ENCODE peak calls at places on chromosomes 12 and 14, in five cellular contexts. One of them, this sample, is unnamed. For H3K36me3, the result is how much of the 10 kb centered on the place peaks cover.

GRCh38 chr14:61153914-61154545 is 127.1 kb downstream of the TMEM30B start:
- DNase-seq in HAP-1: no peak
- DNase-seq in tibial artery: no peak
- DNase-seq in aorta: no peak
- DNase-seq in mesendoderm: no peak
- DNase-seq in this sample: peak

GRCh38 chr14:21070083-21070609 is at the start of gene ARHGEF40:
- DNase-seq in mesendoderm: peak
- DNase-seq in aorta: peak
- DNase-seq in tibial artery: peak
- DNase-seq in HAP-1: peak
- DNase-seq in this sample: peak

GRCh38 chr12:45912774-45913173 is 77.6 kb downstream of the SCAF11 start:
- DNase-seq in aorta: no peak
- DNase-seq in tibial artery: no peak
- DNase-seq in HAP-1: no peak
- DNase-seq in mesendoderm: no peak
- DNase-seq in this sample: no peak

GRCh38 chr12:130555628-130556485 is 160.2 kb downstream of the RIMBP2 start:
- DNase-seq in HAP-1: no peak
- DNase-seq in aorta: no peak
- DNase-seq in mesendoderm: no peak
- DNase-seq in tibial artery: no peak
- DNase-seq in this sample: peak

GRCh38 chr12:120352117-120352516 is 16.8 kb downstream of the MSI1 start:
- DNase-seq in aorta: no peak
- DNase-seq in tibial artery: no peak
- DNase-seq in HAP-1: no peak
- DNase-seq in mesendoderm: no peak
- DNase-seq in this sample: no peak

GRCh38 chr14:31037709-31038221 is 11.6 kb upstream of the STRN3 start:
- DNase-seq in aorta: no peak
- DNase-seq in mesendoderm: no peak
- DNase-seq in HAP-1: no peak
- DNase-seq in tibial artery: no peak
- DNase-seq in this sample: no peak

GRCh38 chr14:88013750-88014349 is 8.9 kb downstream of the GPR65 start:
- DNase-seq in mesendoderm: peak
- DNase-seq in tibial artery: peak
- DNase-seq in HAP-1: peak
- DNase-seq in aorta: peak
- DNase-seq in this sample: peak

GRCh38 chr12:70044170-70044569 is 199.1 kb upstream of the CNOT2 start:
- DNase-seq in aorta: no peak
- DNase-seq in mesendoderm: no peak
- DNase-seq in tibial artery: no peak
- DNase-seq in HAP-1: no peak
- DNase-seq in this sample: no peak

GRCh38 chr12:57754411-57755193 is at the start of gene MARCHF9:
- DNase-seq in HAP-1: peak
- DNase-seq in aorta: peak
- DNase-seq in mesendoderm: peak
- DNase-seq in tibial artery: no peak
- DNase-seq in this sample: peak

GRCh38 chr12:44286336-44286735 is 450.5 kb downstream of the TMEM117 start:
- DNase-seq in tibial artery: no peak
- DNase-seq in HAP-1: no peak
- DNase-seq in mesendoderm: no peak
- DNase-seq in aorta: no peak
- DNase-seq in this sample: no peak

GRCh38 chr14:100661340-100661712 is 65.4 kb upstream of the DLK1 start:
- DNase-seq in HAP-1: no peak
- DNase-seq in aorta: no peak
- DNase-seq in mesendoderm: no peak
- DNase-seq in tibial artery: no peak
- DNase-seq in this sample: no peak

GRCh38 chr14:105537580-105538474 is 11.4 kb downstream of the TMEM121 start:
- DNase-seq in aorta: peak
- DNase-seq in mesendoderm: peak
- DNase-seq in tibial artery: no peak
- DNase-seq in HAP-1: peak
- DNase-seq in this sample: peak

GRCh38 chr12:91383106-91383505 is 200.5 kb upstream of the DCN start:
- DNase-seq in HAP-1: no peak
- DNase-seq in mesendoderm: no peak
- DNase-seq in aorta: no peak
- DNase-seq in tibial artery: no peak
- DNase-seq in this sample: no peak

GRCh38 chr14:95071649-95072256 is 85.6 kb downstream of the DICER1 start:
- DNase-seq in mesendoderm: no peak
- DNase-seq in aorta: no peak
- DNase-seq in HAP-1: no peak
- DNase-seq in tibial artery: no peak
- DNase-seq in this sample: no peak

GRCh38 chr12:132761032-132761910 is at the start of gene ANKLE2:
- DNase-seq in tibial artery: peak
- DNase-seq in mesendoderm: peak
- DNase-seq in HAP-1: peak
- DNase-seq in aorta: peak
- DNase-seq in this sample: peak

DNA sequence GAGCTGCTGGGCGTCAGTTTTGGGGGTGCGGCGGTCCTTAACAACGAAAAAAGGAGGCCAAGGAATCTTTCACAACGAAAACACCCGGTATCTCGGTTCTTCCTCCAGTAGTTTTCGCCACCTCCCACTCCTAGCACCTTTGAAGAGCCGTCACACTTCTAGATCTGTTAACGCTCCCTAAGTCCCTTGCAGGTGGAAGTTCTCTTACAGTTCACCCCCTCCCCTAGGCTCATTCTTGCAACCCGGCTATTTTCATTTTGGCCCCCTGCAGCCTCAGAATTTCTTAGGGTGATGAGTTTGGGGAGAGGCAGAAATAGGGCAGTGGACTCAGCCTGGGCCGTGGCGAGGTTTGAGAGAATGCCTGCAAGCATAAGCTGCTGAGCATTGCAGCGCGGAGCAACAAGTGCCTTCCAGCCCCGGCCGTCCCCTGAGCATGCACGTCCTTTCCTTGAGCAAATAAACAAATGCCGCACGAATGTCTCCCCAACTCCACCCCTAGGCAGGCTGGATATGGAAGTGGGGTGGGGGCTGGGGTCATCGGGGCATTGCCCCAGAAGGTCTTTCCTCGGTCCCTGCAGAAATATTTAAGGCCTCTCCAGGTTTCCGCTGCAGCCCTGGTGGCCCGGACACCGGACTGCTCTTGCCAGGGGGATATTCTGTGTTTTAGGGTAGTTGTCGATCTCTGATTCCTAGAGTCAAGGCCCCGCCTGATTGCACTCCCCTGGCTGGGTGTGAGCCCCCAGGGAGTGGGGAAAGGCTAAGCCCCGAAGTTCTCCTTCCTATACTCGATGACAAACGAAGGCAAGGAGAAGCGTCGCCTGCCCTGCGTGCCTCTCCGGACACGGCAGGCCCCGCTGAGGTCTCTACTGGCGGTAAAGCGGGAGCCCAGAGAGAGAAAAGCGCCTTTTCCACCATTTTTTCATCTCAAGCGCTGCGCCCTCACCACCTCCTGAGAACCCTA is 1.6 kb downstream of the RFX4 start:
- DNase-seq in HAP-1: peak
- DNase-seq in mesendoderm: peak
- DNase-seq in aorta: no peak
- DNase-seq in tibial artery: no peak
- DNase-seq in this sample: peak
- H3K4me3 ChIP-seq in HAP-1: peak
- H3K4me3 ChIP-seq in mesendoderm: no peak
- H3K4me3 ChIP-seq in aorta: no peak
- H3K4me3 ChIP-seq in tibial artery: peak
- H3K4me3 ChIP-seq in this sample: peak

GRCh38 chr12:12133259-12133658 is 62.5 kb downstream of the BCL2L14 start:
- DNase-seq in aorta: no peak
- DNase-seq in HAP-1: no peak
- DNase-seq in tibial artery: no peak
- DNase-seq in mesendoderm: peak
- DNase-seq in this sample: no peak

GRCh38 chr12:12126551-12126950 is 55.8 kb downstream of the BCL2L14 start:
- DNase-seq in tibial artery: no peak
- DNase-seq in HAP-1: no peak
- DNase-seq in mesendoderm: no peak
- DNase-seq in aorta: no peak
- DNase-seq in this sample: no peak

GRCh38 chr12:12128665-12129064 is 57.9 kb downstream of the BCL2L14 start:
- DNase-seq in HAP-1: no peak
- DNase-seq in tibial artery: no peak
- DNase-seq in mesendoderm: no peak
- DNase-seq in aorta: no peak
- DNase-seq in this sample: no peak

GRCh38 chr12:12123209-12123608 is 52.5 kb downstream of the BCL2L14 start:
- DNase-seq in tibial artery: no peak
- DNase-seq in HAP-1: no peak
- DNase-seq in aorta: no peak
- DNase-seq in mesendoderm: peak
- DNase-seq in this sample: no peak

DNA sequence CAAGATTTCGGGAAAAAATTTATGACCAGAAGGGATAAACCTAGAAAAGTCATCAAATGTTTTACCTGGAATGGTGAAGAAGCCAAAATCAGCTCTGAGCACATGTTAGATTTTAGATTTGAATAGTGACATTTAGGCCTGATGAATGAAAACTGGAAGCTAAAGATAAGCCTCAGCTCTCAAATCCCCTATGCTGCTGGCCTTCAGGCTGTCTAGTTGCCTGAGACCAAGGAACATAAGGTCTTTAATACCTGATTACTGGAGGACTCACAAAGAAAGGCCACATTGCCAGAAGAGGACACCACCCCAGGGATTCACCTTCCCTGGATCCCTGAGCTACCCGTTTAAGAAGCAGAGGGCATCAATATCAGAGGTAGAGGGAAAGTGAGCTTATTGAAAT is 56.6 kb downstream of the BCL2L14 start:
- DNase-seq in aorta: no peak
- DNase-seq in HAP-1: no peak
- DNase-seq in tibial artery: no peak
- DNase-seq in mesendoderm: no peak
- DNase-seq in this sample: no peak
- H3K36me3 ChIP-seq in aorta: under half
- H3K36me3 ChIP-seq in HAP-1: half or more
- H3K36me3 ChIP-seq in tibial artery: half or more
- H3K36me3 ChIP-seq in mesendoderm: under half
- H3K36me3 ChIP-seq in this sample: under half

DNA sequence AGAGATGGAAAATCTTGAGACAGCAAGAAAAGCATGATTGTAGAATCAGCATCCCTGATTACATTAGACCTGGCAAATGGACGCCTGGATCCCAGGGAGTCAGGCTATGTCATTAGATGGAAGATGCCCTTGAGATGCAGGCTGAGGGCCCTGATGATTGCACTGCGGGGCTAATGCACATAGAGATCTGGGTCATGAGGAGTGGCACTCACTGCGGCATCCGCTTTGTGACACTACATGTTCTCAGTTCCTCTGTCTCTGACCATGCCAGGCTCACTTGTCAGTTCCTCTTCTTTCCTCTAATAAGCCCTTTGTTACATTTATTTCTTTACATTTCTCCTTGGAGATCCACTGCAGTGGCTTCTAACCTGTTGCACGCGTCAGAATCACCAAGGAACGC is 70.1 kb upstream of the GPATCH2L start:
- DNase-seq in mesendoderm: no peak
- DNase-seq in aorta: no peak
- DNase-seq in tibial artery: peak
- DNase-seq in HAP-1: no peak
- DNase-seq in this sample: no peak
- H3K4me3 ChIP-seq in mesendoderm: no peak
- H3K4me3 ChIP-seq in aorta: no peak
- H3K4me3 ChIP-seq in tibial artery: no peak
- H3K4me3 ChIP-seq in HAP-1: no peak
- H3K4me3 ChIP-seq in this sample: no peak

GRCh38 chr12:118023461-118023860 is 7.0 kb downstream of the RFC5 start:
- DNase-seq in mesendoderm: no peak
- DNase-seq in HAP-1: no peak
- DNase-seq in tibial artery: no peak
- DNase-seq in aorta: no peak
- DNase-seq in this sample: no peak
- H3K36me3 ChIP-seq in mesendoderm: under half
- H3K36me3 ChIP-seq in HAP-1: half or more
- H3K36me3 ChIP-seq in tibial artery: under half
- H3K36me3 ChIP-seq in aorta: under half
- H3K36me3 ChIP-seq in this sample: under half

DNA sequence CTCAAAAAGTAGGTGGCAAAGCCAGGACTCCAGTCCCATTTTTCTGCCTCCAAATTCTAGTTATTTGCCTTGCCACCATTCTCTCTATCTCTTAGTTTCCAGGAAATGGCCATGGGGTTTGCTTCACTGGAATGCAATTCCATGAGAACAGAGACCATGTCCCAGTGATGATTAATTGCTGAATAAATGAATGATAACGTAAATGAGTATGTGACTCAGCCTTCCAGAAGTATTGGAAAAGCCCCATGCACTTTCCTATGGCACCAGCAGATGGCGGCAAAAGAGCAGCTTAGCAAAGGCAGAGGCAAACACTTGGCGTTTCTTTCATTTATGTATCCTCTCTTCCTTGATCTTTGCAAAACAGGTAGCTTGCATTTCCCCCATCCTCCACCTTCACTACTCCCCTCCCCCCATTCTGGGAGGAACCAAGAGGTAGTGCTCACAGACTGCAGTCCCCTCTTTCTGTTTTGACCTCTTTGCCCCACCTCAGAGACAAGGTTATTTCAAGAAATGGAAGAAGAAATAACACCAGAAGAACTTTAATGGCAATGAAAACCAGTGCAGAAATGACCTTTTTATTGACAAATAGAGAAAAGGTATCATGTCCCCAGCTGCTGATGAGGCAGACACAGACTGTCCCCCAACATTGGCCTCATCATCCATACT is 21.3 kb downstream of the TBX3 start:
- DNase-seq in tibial artery: peak
- DNase-seq in mesendoderm: peak
- DNase-seq in HAP-1: peak
- DNase-seq in aorta: peak
- DNase-seq in this sample: peak
- H3K4me3 ChIP-seq in tibial artery: no peak
- H3K4me3 ChIP-seq in mesendoderm: no peak
- H3K4me3 ChIP-seq in HAP-1: no peak
- H3K4me3 ChIP-seq in aorta: no peak
- H3K4me3 ChIP-seq in this sample: no peak

DNA sequence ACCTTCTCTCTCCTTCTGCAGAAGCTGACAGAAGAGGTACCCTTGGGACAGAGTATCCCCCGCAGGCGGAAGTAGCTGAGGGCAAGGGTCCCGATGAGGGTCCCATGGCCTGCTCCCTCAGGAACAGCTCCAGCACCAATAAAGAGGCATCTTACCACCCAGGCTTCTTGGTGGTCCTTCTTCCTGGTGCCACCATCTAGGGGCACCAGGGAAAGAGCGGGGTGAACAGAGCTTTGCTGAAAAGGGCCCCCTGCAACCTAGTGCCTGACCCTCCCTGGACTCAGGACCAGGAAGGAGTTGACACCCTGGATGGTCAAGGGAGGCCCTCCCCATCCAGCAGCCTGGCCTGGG is 591 bp upstream of the IRF9 start:
- DNase-seq in HAP-1: no peak
- DNase-seq in aorta: no peak
- DNase-seq in tibial artery: no peak
- DNase-seq in mesendoderm: no peak
- DNase-seq in this sample: no peak
- H3K36me3 ChIP-seq in HAP-1: half or more
- H3K36me3 ChIP-seq in aorta: under half
- H3K36me3 ChIP-seq in tibial artery: half or more
- H3K36me3 ChIP-seq in mesendoderm: under half
- H3K36me3 ChIP-seq in this sample: under half

This sample was measured in H7.